ENCODE peak calls at places on chromosomes 7 and 10, in six cellular contexts. V, I, C, O, R and P are unnamed samples.

GRCh38 chr7:27605689-27606269 is 56.9 kb downstream of the HIBADH start:
- DNase-seq in V (no peak), I (no peak), C (no peak), O (peak; percentile 43), R (no peak), P (no peak)

GRCh38 chr10:128078136-128078969 is 47.9 kb downstream of the MKI67 start:
- DNase-seq in V (no peak), I (no peak), C (peak; percentile 28), O (peak; percentile 77), R (peak; percentile 70), P (no peak)

GRCh38 chr7:28187012-28187411 is 6.4 kb upstream of the JAZF1 start:
- DNase-seq in V (no peak), I (no peak), C (no peak), O (no peak), R (no peak), P (no peak)

GRCh38 chr10:70866424-70866823 is 21.9 kb downstream of the PCBD1 start:
- DNase-seq in V (no peak), I (no peak), C (no peak), O (no peak), R (no peak), P (no peak)

GRCh38 chr7:142188846-142189245 is 69.0 kb downstream of the PRSS58 start:
- DNase-seq in V (no peak), I (no peak), C (peak; percentile 16), O (peak; percentile 36), R (no peak), P (no peak)

GRCh38 chr7:81515009-81515408 is 254.8 kb downstream of the HGF start:
- DNase-seq in V (no peak), I (no peak), C (no peak), O (no peak), R (no peak), P (no peak)

GRCh38 chr7:82210422-82211184 is 233.0 kb downstream of the CACNA2D1 start:
- DNase-seq in V (no peak), I (no peak), C (no peak), O (no peak), R (no peak), P (no peak)

GRCh38 chr10:89171996-89172395 is 35.1 kb downstream of the CH25H start:
- DNase-seq in V (no peak), I (no peak), C (no peak), O (no peak), R (no peak), P (no peak)

GRCh38 chr7:4866528-4867496 is 5.0 kb upstream of the PAPOLB start:
- DNase-seq in V (no peak), I (no peak), C (no peak), O (no peak), R (no peak), P (no peak)

GRCh38 chr7:70580161-70580560 is 551.8 kb upstream of the GALNT17 start:
- DNase-seq in V (no peak), I (no peak), C (no peak), O (no peak), R (no peak), P (no peak)

GRCh38 chr10:23070819-23071218 is 24.6 kb upstream of the MSRB2 start:
- DNase-seq in V (no peak), I (no peak), C (no peak), O (no peak), R (no peak), P (no peak)

GRCh38 chr10:10313099-10313875 is 704.4 kb upstream of the CELF2 start:
- DNase-seq in V (no peak), I (no peak), C (no peak), O (no peak), R (no peak), P (no peak)

GRCh38 chr10:112991888-112992491 is 41.9 kb downstream of the TCF7L2 start:
- DNase-seq in V (no peak), I (no peak), C (no peak), O (no peak), R (no peak), P (no peak)
- H3K27ac ChIP-seq in V (no peak overlapping the region), I (no peak overlapping the region), C (peak overlapping the region; percentile 12), O (peak overlapping the region; percentile 72), R (no peak overlapping the region), P (no peak overlapping the region)

DNA sequence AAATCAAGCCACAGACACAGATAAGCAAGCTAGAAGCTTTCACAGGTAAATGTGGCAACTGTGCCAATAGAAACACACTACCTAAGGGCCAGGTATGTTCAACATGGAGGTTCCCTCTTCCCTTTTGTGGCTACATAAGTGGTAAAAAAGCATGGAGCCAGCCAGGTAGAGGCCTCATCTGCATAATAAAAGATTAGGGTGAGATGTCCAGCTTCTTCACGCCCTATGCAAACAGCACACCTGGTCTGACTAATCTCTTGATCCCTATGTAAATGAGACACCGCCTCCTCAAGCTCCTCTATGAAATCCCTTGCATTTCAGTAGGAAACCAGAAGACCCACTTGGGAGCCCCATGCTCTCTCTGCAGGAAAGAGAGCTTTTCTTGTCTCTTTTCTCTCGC is 282.2 kb downstream of the NEBL start:
- DNase-seq in V (no peak), I (no peak), C (no peak), O (peak; percentile 79), R (no peak), P (no peak)
- H3K4me3 ChIP-seq in V (no peak overlapping the region), I (no peak overlapping the region), C (no peak overlapping the region), O (peak overlapping the region; percentile 18), R (no peak overlapping the region), P (no peak overlapping the region)

DNA sequence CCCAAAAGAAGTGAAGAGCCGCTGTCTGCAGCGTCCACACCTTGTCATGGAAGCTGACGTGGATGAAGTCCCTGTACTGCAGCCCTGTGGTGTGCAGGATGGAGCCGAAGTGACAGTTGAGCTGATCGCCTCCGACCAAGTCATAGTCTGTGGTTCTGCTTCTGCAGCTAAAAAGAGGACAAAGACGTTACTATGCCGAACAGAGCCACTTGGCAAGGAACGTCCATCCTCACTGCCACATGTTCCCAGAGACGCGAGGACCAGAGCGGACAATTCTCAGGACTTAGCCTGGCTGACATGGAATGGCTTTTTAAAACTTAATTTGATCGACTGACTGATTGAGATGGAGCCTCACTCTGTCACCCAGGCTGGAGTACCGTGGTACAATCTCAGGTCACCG is 21.8 kb downstream of the DAGLB start:
- DNase-seq in V (no peak), I (no peak), C (no peak), O (no peak), R (no peak), P (no peak)
- H3K27ac ChIP-seq in V (no peak overlapping the region), I (no peak overlapping the region), C (no peak overlapping the region), O (no peak overlapping the region), R (no peak overlapping the region), P (no peak overlapping the region)

GRCh38 chr10:5040010-5040635 is 36.5 kb upstream of the AKR1C2 start:
- DNase-seq in V (no peak), I (no peak), C (no peak), O (no peak), R (no peak), P (no peak)
- H3K4me3 ChIP-seq in V (no peak overlapping the region), I (no peak overlapping the region), C (no peak overlapping the region), O (no peak overlapping the region), R (no peak overlapping the region), P (no peak overlapping the region)

GRCh38 chr10:102245932-102246251 is 560 bp downstream of the GBF1 start:
- DNase-seq in V (no peak), I (no peak), C (no peak), O (no peak), R (no peak), P (no peak)
- H3K27ac ChIP-seq in V (peak overlapping the region; percentile 94), I (peak overlapping the region; percentile 96), C (peak overlapping the region; percentile 61), O (no peak overlapping the region), R (peak overlapping the region; percentile 90), P (peak overlapping the region; percentile 84)

GRCh38 chr10:99328579-99329237 is 448 bp upstream of the CNNM1 start:
- DNase-seq in V (no peak), I (no peak), C (no peak), O (peak; percentile 40), R (no peak), P (no peak)
- H3K4me3 ChIP-seq in V (peak overlapping the region; percentile 52), I (no peak overlapping the region), C (no peak overlapping the region), O (peak overlapping the region; percentile 62), R (peak overlapping the region; percentile 44), P (peak overlapping the region; percentile 51)

GRCh38 chr7:6622129-6622710 is 6.8 kb downstream of the ZNF853 start:
- DNase-seq in V (no peak), I (no peak), C (no peak), O (no peak), R (no peak), P (no peak)
- H3K27ac ChIP-seq in V (no peak overlapping the region), I (no peak overlapping the region), C (no peak overlapping the region), O (no peak overlapping the region), R (no peak overlapping the region), P (no peak overlapping the region)